ENCODE peak calls at places on chromosome 2, in five cellular contexts. P is epithelial cell of esophagus, U is astrocyte of the spinal cord, A is cardiac muscle cell, C is AG09309. K is an unnamed sample.

GRCh38 chr2:197248623-197249022 is 62.0 kb downstream of the ANKRD44 start:
- DNase-seq in A (peak; percentile 54), U (peak; percentile 12), P (no peak), C (no peak), K (no peak)

GRCh38 chr2:176147790-176148496 is 3.4 kb upstream of the HOXD4 start:
- DNase-seq in A (no peak), C (no peak), P (no peak), U (no peak), K (no peak)

GRCh38 chr2:47437287-47437686 is 34.3 kb downstream of the MSH2 start:
- DNase-seq in A (peak; percentile 65), C (peak; percentile 28), U (peak; percentile 53), P (peak; percentile 51), K (no peak)

GRCh38 chr2:127559454-127559853 is 24.0 kb downstream of the MYO7B start:
- DNase-seq in C (no peak), P (no peak), U (no peak), A (no peak), K (no peak)

GRCh38 chr2:55550368-55551102 is 31.0 kb downstream of the CFAP36 start:
- DNase-seq in A (peak; percentile 76), U (peak; percentile 86), P (peak; percentile 7), C (peak; percentile 52), K (no peak)

GRCh38 chr2:69238449-69239031 is 148.5 kb downstream of the GFPT1 start:
- DNase-seq in A (no peak), P (no peak), C (peak; percentile 93), U (peak; percentile 29), K (no peak)

GRCh38 chr2:158553257-158553656 is 96.5 kb downstream of the PKP4 start:
- DNase-seq in A (no peak), P (no peak), U (no peak), C (no peak), K (no peak)

GRCh38 chr2:218435003-218435982 is 16.4 kb downstream of the VIL1 start:
- DNase-seq in P (no peak), C (no peak), U (no peak), A (no peak), K (no peak)

GRCh38 chr2:31271851-31272267 is 37.9 kb downstream of the EHD3 start:
- DNase-seq in A (peak; percentile 51), C (peak; percentile 3), P (peak; percentile 75), U (no peak), K (no peak)

GRCh38 chr2:141863964-141864363 is 266.9 kb downstream of the LRP1B start:
- DNase-seq in U (no peak), C (no peak), P (no peak), A (no peak), K (no peak)

GRCh38 chr2:1686784-1687105 is 57.6 kb downstream of the PXDN start:
- DNase-seq in A (no peak), U (peak; percentile 96), P (no peak), C (no peak), K (peak; percentile 92)

GRCh38 chr2:197620113-197620512 is 55.3 kb downstream of the RFTN2 start:
- DNase-seq in U (no peak), C (no peak), A (peak; percentile 23), P (no peak), K (no peak)

GRCh38 chr2:231667497-231667896 is 40.8 kb upstream of the PTMA start:
- DNase-seq in U (no peak), C (no peak), A (no peak), P (no peak), K (no peak)

GRCh38 chr2:26000561-26001211 is 18.4 kb upstream of the KIF3C start:
- DNase-seq in P (peak; percentile 53), U (no peak), A (no peak), C (no peak), K (no peak)

GRCh38 chr2:134489732-134490384 is 228.9 kb downstream of the TMEM163 start:
- DNase-seq in P (no peak), C (no peak), A (no peak), U (no peak), K (no peak)

GRCh38 chr2:14016289-14016955 is 616.1 kb upstream of the LRATD1 start:
- DNase-seq in C (no peak), A (no peak), P (no peak), U (peak; percentile 80), K (peak; percentile 81)

GRCh38 chr2:105125920-105126319 is 88.1 kb downstream of the MRPS9 start:
- DNase-seq in U (no peak), A (no peak), P (no peak), C (no peak), K (no peak)

GRCh38 chr2:105127288-105127915 is 89.5 kb downstream of the MRPS9 start:
- DNase-seq in U (no peak), C (no peak), P (no peak), A (no peak), K (no peak)

GRCh38 chr2:105121417-105121816 is 83.5 kb downstream of the MRPS9 start:
- DNase-seq in U (no peak), C (no peak), A (no peak), P (no peak), K (no peak)

GRCh38 chr2:105126353-105126752 is 88.5 kb downstream of the MRPS9 start:
- DNase-seq in P (no peak), C (no peak), A (no peak), U (no peak), K (no peak)

GRCh38 chr2:105125428-105125827 is 87.6 kb downstream of the MRPS9 start:
- DNase-seq in A (no peak), P (no peak), U (no peak), C (no peak), K (no peak)
- TF ChIP-seq CTCF in A (peak; percentile 15), P (no peak), U (peak; percentile 29), C (peak; percentile 11), K (no peak)

GRCh38 chr2:154700142-154700541 is 1.6 kb downstream of the KCNJ3 start:
- DNase-seq in C (no peak), A (no peak), P (no peak), U (no peak), K (no peak)

GRCh38 chr2:154697422-154698237 is 865 bp upstream of the KCNJ3 start:
- DNase-seq in P (no peak), C (no peak), U (no peak), A (peak; percentile 7), K (no peak)

GRCh38 chr2:154698238-154698788 is at the start of gene KCNJ3:
- DNase-seq in P (no peak), U (no peak), C (no peak), A (no peak), K (no peak)

GRCh38 chr2:154698789-154699559 is 479 bp downstream of the KCNJ3 start:
- DNase-seq in U (no peak), A (no peak), C (no peak), P (no peak), K (no peak)

DNA sequence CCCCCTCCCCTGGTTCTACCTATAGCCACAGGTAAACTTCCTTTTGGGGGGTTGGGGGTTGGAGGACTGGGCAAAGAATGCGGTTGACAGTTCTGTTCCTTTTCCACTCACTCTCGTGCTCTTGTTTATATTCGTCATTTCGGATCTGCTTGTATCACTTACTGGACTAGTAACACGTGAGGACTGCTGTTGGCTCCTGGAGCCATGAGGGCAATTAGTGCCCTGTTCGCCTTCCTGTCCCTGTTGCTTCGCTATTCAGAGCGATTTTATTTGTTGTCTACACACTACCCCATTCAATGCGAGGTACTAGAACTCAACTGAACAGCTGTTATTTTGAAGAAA is 1.0 kb downstream of the KCNJ3 start:
- DNase-seq in U (no peak), C (no peak), P (no peak), A (no peak), K (no peak)
- H3K4me3 ChIP-seq in U (no peak overlapping the region), C (no peak overlapping the region), P (no peak overlapping the region), A (peak overlapping the region; percentile 52), K (no peak overlapping the region)

GRCh38 chr2:3558205-3559014 is at the start of gene RNASEH1:
- DNase-seq in A (peak; percentile 99), U (peak; percentile 99), P (peak; percentile 99), C (peak; percentile 90), K (peak; percentile 91)
- TF ChIP-seq CTCF in A (no peak), U (no peak), P (no peak), C (no peak), K (no peak)

GRCh38 chr2:71716697-71717624 is 263.6 kb downstream of the DYSF start:
- DNase-seq in P (peak; percentile 8), C (peak; percentile 62), U (peak; percentile 67), A (peak; percentile 82), K (no peak)
- H3K4me3 ChIP-seq in P (no peak overlapping the region), C (no peak overlapping the region), U (no peak overlapping the region), A (no peak overlapping the region), K (no peak overlapping the region)

GRCh38 chr2:237451582-237452469 is 35.2 kb upstream of the MLPH start:
- DNase-seq in U (no peak), P (no peak), C (no peak), A (peak; percentile 70), K (no peak)
- TF ChIP-seq CTCF in U (peak; percentile 48), P (no peak), C (peak; percentile 9), A (peak; percentile 70), K (no peak)

GRCh38 chr2:100237770-100238169 is 84.5 kb downstream of the LONRF2 start:
- DNase-seq in A (no peak), C (no peak), U (no peak), P (no peak), K (no peak)

GRCh38 chr2:100237046-100237615 is 85.2 kb downstream of the LONRF2 start:
- DNase-seq in C (no peak), P (no peak), A (no peak), U (no peak), K (no peak)

GRCh38 chr2:100235581-100235980 is 86.7 kb downstream of the LONRF2 start:
- DNase-seq in A (no peak), P (no peak), U (no peak), C (no peak), K (no peak)

GRCh38 chr2:100235098-100235497 is 87.2 kb downstream of the LONRF2 start:
- DNase-seq in P (no peak), C (no peak), U (peak; percentile 70), A (no peak), K (no peak)

GRCh38 chr2:100236166-100236565 is 86.1 kb downstream of the LONRF2 start:
- DNase-seq in A (no peak), U (no peak), C (no peak), P (no peak), K (no peak)
- H3K4me3 ChIP-seq in A (no peak overlapping the region), U (no peak overlapping the region), C (no peak overlapping the region), P (no peak overlapping the region), K (no peak overlapping the region)